ENCODE peak calls at places on chromosomes 16 and 17, in eight cellular contexts. L, A, J, O, H, C, X and P are unnamed samples.

GRCh38 chr17:65181237-65182061 is 44.3 kb downstream of the RGS9 start:
- DNase-seq in L (no peak), A (no peak), J (peak), O (no peak), H (no peak), C (no peak), X (peak), P (no peak)

GRCh38 chr17:27878776-27879562 is 14.2 kb downstream of the LYRM9 start:
- DNase-seq in L (peak), A (no peak), J (no peak), O (no peak), H (no peak), C (no peak), X (no peak), P (no peak)

GRCh38 chr17:67912656-67913055 is 83.6 kb downstream of the C17orf58 start:
- DNase-seq in L (no peak), A (no peak), J (no peak), O (no peak), H (no peak), C (no peak), X (no peak), P (no peak)

GRCh38 chr17:418421-418751 is 65.8 kb upstream of the RPH3AL start:
- DNase-seq in L (no peak), A (no peak), J (no peak), O (no peak), H (no peak), C (no peak), X (no peak), P (no peak)

GRCh38 chr16:53865492-53865863 is 161.5 kb downstream of the FTO start:
- DNase-seq in L (no peak), A (no peak), J (peak), O (no peak), H (no peak), C (peak), X (no peak), P (no peak)

GRCh38 chr17:38403491-38403890 is 24.8 kb upstream of the ARHGAP23 start:
- DNase-seq in L (no peak), A (no peak), J (no peak), O (no peak), H (no peak), C (no peak), X (no peak), P (no peak)

GRCh38 chr17:63700528-63701441 is 860 bp upstream of the LIMD2 start:
- DNase-seq in L (peak), A (peak), J (no peak), O (no peak), H (no peak), C (no peak), X (peak), P (no peak)

GRCh38 chr17:57727776-57728175 is 17.3 kb downstream of the CCDC182 start:
- DNase-seq in L (no peak), A (no peak), J (no peak), O (no peak), H (no peak), C (no peak), X (no peak), P (no peak)

GRCh38 chr16:53282975-53283946 is 151.0 kb upstream of the RBL2 start:
- DNase-seq in L (no peak), A (no peak), J (peak), O (peak), H (no peak), C (peak), X (no peak), P (no peak)

GRCh38 chr17:59277031-59277430 is 54.4 kb upstream of the YPEL2 start:
- DNase-seq in L (no peak), A (no peak), J (peak), O (no peak), H (no peak), C (no peak), X (peak), P (no peak)

GRCh38 chr16:1125471-1125870 is 27.4 kb upstream of the CACNA1H start:
- DNase-seq in L (peak), A (peak), J (no peak), O (no peak), H (no peak), C (peak), X (peak), P (no peak)

GRCh38 chr16:46972971-46973456 is 460 bp downstream of the DNAJA2 start:
- DNase-seq in L (peak), A (peak), J (no peak), O (peak), H (peak), C (peak), X (no peak), P (no peak)

GRCh38 chr16:67770371-67770991 is 35.9 kb downstream of the RANBP10 start:
- DNase-seq in L (no peak), A (no peak), J (no peak), O (no peak), H (no peak), C (no peak), X (no peak), P (no peak)

GRCh38 chr16:66003196-66003595 is 363.3 kb upstream of the CDH5 start:
- DNase-seq in L (no peak), A (no peak), J (no peak), O (no peak), H (no peak), C (no peak), X (no peak), P (no peak)

GRCh38 chr17:45019177-45019711 is 32.2 kb downstream of the DCAKD start:
- DNase-seq in L (peak), A (peak), J (no peak), O (no peak), H (no peak), C (peak), X (peak), P (no peak)

GRCh38 chr17:64354824-64355535 is 35.7 kb downstream of the PECAM1 start:
- DNase-seq in L (no peak), A (no peak), J (no peak), O (no peak), H (no peak), C (no peak), X (no peak), P (no peak)

GRCh38 chr17:78925234-78925633 is at the start of gene TIMP2:
- DNase-seq in L (peak), A (peak), J (no peak), O (peak), H (peak), C (peak), X (peak), P (peak)

GRCh38 chr17:59367657-59368045 is 36.2 kb downstream of the YPEL2 start:
- DNase-seq in L (no peak), A (no peak), J (no peak), O (peak), H (no peak), C (no peak), X (no peak), P (no peak)

GRCh38 chr17:73802314-73802713 is 158.1 kb upstream of the SDK2 start:
- DNase-seq in L (no peak), A (no peak), J (no peak), O (peak), H (no peak), C (no peak), X (no peak), P (no peak)

GRCh38 chr16:12515346-12515745 is 288.3 kb downstream of the CPPED1 start:
- DNase-seq in L (no peak), A (no peak), J (no peak), O (no peak), H (no peak), C (no peak), X (no peak), P (no peak)

GRCh38 chr17:44062871-44063270 is 3.6 kb downstream of the LSM12 start:
- DNase-seq in L (no peak), A (no peak), J (no peak), O (no peak), H (no peak), C (no peak), X (no peak), P (no peak)

GRCh38 chr17:28727727-28728363 is 743 bp upstream of the NEK8 start:
- DNase-seq in L (no peak), A (peak), J (peak), O (peak), H (peak), C (peak), X (no peak), P (no peak)

DNA sequence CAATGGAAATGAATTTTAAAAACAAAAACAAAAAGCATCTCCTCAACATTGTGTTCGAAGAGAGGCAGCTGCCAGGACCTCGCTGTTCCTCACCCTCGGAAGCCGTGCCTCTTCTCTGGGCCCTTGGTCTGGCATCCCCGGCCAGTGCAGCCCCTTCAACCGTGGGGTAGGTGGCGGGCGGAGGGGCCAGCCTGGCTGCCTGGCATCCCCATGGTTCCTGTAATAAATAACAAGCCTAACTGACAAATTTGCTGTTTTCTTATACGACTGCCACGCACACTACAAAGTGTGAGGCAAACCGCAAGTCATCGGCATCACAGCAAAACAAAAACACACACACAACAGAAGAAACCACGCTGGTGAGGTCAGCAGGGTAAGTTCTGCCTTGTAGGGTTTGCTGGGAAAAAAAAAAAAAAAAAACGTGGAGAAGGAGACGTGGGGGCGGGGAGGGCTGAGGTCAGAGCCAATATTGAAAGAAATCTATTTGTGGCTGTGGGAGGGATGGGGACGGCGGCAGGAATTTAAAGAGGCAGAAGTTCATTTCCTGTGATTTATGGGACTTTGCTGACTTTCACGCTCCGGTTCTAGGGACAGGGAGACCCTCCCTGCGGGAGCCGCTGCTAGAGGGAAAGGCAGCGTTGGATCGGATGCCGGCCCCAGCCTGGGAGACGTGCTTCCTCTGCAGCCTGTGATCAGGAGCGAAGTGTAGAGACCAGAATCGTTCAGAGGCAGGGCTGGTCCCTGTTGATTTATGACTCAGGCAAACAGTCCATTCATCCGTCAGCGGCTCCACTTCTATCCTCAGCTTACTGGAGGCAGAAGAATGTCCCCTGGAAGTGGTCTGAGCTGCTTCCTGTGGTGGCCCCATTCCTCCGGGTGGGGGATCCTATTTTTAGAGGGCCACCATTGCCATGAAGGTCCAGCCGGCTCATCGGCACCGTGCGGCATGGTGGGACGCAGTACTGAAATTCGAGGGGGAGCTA is 162.8 kb downstream of the FOXL1 start:
- DNase-seq in L (no peak), A (no peak), J (no peak), O (peak), H (no peak), C (no peak), X (no peak), P (no peak)
- TF ChIP-seq POLR2A in L (no peak), A (no peak), J (no peak), O (no peak), H (no peak), C (no peak), X (no peak), P (no peak)

GRCh38 chr17:31753011-31753410 is 106.0 kb downstream of the COPRS start:
- DNase-seq in L (no peak), A (no peak), J (no peak), O (peak), H (no peak), C (no peak), X (no peak), P (no peak)
- TF ChIP-seq POLR2AphosphoS5 in L (no peak), A (no peak), J (no peak), O (no peak), H (no peak), C (no peak), X (no peak), P (no peak)

DNA sequence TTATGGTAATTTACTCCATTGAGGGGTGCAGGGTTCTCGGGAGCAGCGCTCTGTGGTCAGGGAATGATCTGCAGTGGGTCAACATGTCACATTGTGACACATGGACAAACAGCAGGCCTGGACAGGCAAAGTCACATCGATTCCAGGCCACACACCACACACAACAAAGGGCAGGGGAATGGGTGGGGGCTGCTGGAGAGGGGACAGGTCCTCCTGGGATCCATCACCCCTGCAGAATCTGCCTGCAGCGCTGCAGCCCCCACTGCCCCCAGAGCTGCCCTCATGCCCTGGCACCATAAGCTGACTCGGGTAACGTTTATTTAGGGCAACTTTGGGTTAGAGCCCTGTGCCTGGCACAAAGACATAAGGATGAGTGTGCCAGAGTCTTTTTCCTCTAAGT is 9.1 kb downstream of the PEMT start:
- DNase-seq in L (no peak), A (no peak), J (no peak), O (peak), H (no peak), C (no peak), X (no peak), P (no peak)
- TF ChIP-seq POLR2A in L (no peak), A (no peak), J (no peak), O (no peak), H (no peak), C (no peak), X (no peak), P (no peak)

DNA sequence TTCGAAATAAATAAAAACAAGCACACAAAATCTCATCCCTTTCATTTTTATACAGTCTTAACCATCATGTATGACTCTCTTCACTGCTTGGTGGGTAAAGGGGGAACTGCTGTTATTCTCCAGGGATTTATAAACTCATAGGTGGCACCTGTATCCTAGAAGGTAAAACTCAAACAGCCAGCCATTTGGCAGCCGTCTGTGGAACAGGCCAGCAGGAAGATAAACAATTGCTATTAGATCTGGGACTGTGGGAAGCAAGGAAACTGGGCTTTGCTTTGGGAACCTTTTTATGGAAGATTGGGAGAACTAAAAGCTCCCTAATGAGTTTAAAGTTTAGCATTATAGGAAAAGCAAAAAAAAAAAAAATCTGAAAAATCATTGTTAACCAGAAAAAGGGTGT is 126.0 kb downstream of the TANGO6 start:
- DNase-seq in L (no peak), A (no peak), J (no peak), O (no peak), H (no peak), C (no peak), X (no peak), P (no peak)
- TF ChIP-seq POLR2AphosphoS5 in L (no peak), A (no peak), J (no peak), O (no peak), H (no peak), C (no peak), X (no peak), P (no peak)